ENCODE peak calls at places on chromosomes 5 and 9, in nine cellular contexts. X is A673, S is pancreas, H is A549, C is fibroblast of villous mesenchyme, W is neuronal stem cell, K is fibroblast of pulmonary artery, T is fibroblast of lung, P is adipocyte. M is an unnamed sample.

GRCh38 chr5:39691993-39692392 is 267.2 kb upstream of the DAB2 start:
- DNase-seq in X (no peak), S (no peak), H (no peak), C (no peak), W (no peak), K (no peak), T (no peak), P (no peak), M (no peak)

GRCh38 chr9:135228345-135228982 is 141.0 kb downstream of the OLFM1 start:
- DNase-seq in X (no peak), S (peak), H (no peak), C (no peak), W (no peak), K (no peak), T (no peak), P (no peak), M (no peak)

GRCh38 chr5:68088302-68088701 is 127.3 kb upstream of the PIK3R1 start:
- DNase-seq in X (no peak), S (no peak), H (no peak), C (peak), W (no peak), K (peak), T (peak), P (peak), M (no peak)

GRCh38 chr5:40834391-40834848 is 602 bp downstream of the RPL37 start:
- DNase-seq in X (no peak), S (no peak), H (no peak), C (peak), W (no peak), K (peak), T (peak), P (peak), M (peak)

GRCh38 chr5:19950897-19951296 is 37.1 kb downstream of the CDH18 start:
- DNase-seq in X (no peak), S (no peak), H (no peak), C (no peak), W (no peak), K (peak), T (peak), P (peak), M (no peak)

GRCh38 chr5:52987711-52988329 is 1.3 kb upstream of the ITGA2 start:
- DNase-seq in X (no peak), S (no peak), H (peak), C (no peak), W (no peak), K (peak), T (peak), P (no peak), M (no peak)

GRCh38 chr9:80885894-80886293 is 803.5 kb downstream of the TLE1 start:
- DNase-seq in X (peak), S (no peak), H (no peak), C (peak), W (no peak), K (no peak), T (no peak), P (no peak), M (no peak)

GRCh38 chr5:180070726-180071417 is 687 bp downstream of the RNF130 start:
- DNase-seq in X (peak), S (no peak), H (peak), C (peak), W (no peak), K (peak), T (peak), P (peak), M (peak)

GRCh38 chr5:167639213-167639612 is 652.2 kb upstream of the WWC1 start:
- DNase-seq in X (peak), S (no peak), H (no peak), C (peak), W (no peak), K (peak), T (peak), P (peak), M (no peak)

GRCh38 chr5:3595102-3595961 is at the start of gene IRX1:
- DNase-seq in X (no peak), S (no peak), H (no peak), C (no peak), W (no peak), K (no peak), T (peak), P (no peak), M (no peak)

GRCh38 chr9:116000748-116001329 is 152.8 kb upstream of the PAPPA start:
- DNase-seq in X (peak), S (no peak), H (no peak), C (no peak), W (no peak), K (peak), T (no peak), P (no peak), M (peak)

GRCh38 chr9:110986529-110986928 is 51.7 kb downstream of the LPAR1 start:
- DNase-seq in X (no peak), S (no peak), H (no peak), C (no peak), W (no peak), K (no peak), T (no peak), P (no peak), M (no peak)

GRCh38 chr5:103674739-103675138 is 112.2 kb upstream of the NUDT12 start:
- DNase-seq in X (no peak), S (no peak), H (no peak), C (no peak), W (no peak), K (peak), T (peak), P (peak), M (no peak)

GRCh38 chr9:33329117-33329563 is 38.8 kb downstream of the NFX1 start:
- DNase-seq in X (no peak), S (peak), H (peak), C (peak), W (no peak), K (peak), T (peak), P (peak), M (peak)

GRCh38 chr5:9278925-9279603 is 266.8 kb downstream of the SEMA5A start:
- DNase-seq in X (no peak), S (no peak), H (no peak), C (no peak), W (no peak), K (no peak), T (no peak), P (no peak), M (no peak)

GRCh38 chr5:93598997-93599371 is 16.0 kb downstream of the NR2F1 start:
- DNase-seq in X (no peak), S (no peak), H (no peak), C (no peak), W (no peak), K (no peak), T (no peak), P (no peak), M (no peak)

GRCh38 chr5:93601053-93601429 is 18.0 kb downstream of the NR2F1 start:
- DNase-seq in X (no peak), S (no peak), H (no peak), C (no peak), W (no peak), K (no peak), T (no peak), P (no peak), M (no peak)

GRCh38 chr5:93598141-93598996 is 15.3 kb downstream of the NR2F1 start:
- DNase-seq in X (no peak), S (no peak), H (no peak), C (no peak), W (no peak), K (no peak), T (peak), P (no peak), M (no peak)

GRCh38 chr5:93600409-93601052 is 17.5 kb downstream of the NR2F1 start:
- DNase-seq in X (no peak), S (no peak), H (no peak), C (peak), W (no peak), K (no peak), T (peak), P (no peak), M (no peak)

DNA sequence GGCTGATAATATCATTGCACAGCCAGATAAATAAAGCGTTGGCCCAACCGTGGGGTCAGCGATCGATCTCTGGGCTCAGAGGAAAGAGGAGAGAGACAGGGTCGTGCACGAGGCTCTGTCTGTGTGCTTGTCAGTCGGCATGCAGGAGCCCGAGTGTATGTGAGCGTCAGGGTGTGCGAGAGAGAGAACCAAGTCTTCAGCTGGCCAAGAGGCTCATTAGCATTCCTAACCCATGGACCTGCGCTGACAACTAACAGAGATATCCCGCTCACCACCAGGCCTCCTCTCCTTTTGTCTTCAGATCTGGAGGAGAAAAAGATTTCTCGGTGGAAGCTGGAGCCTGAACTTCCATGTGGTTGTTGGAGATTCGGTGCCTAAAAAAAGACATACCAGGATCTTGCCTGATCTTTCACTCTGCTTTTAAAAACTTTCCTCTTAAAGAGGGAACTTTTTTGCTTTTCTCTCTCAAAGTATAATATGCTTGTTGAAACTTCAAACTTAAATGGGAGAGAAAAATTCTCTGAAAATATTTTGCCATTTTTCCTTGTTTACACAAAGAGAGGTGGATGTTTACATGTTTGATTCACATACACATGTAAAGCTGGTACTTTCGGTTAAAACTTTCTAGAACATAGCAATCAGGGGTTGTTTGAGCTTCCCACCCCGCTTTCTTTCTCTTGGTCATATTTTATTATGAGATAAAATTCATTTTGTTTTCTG is 16.6 kb downstream of the NR2F1 start:
- DNase-seq in X (no peak), S (no peak), H (no peak), C (peak), W (no peak), K (no peak), T (peak), P (no peak), M (no peak)
- H3K4me3 ChIP-seq in X (no peak), S (no peak), H (no peak), C (peak), W (no peak), K (no peak), T (peak), P (no peak), M (no peak)

GRCh38 chr9:137045294-137046093 is 483 bp downstream of the NPDC1 start:
- DNase-seq in X (peak), S (no peak), H (no peak), C (peak), W (no peak), K (peak), T (peak), P (peak), M (no peak)

GRCh38 chr9:137044042-137044441 is 1.9 kb downstream of the NPDC1 start:
- DNase-seq in X (no peak), S (no peak), H (no peak), C (no peak), W (no peak), K (no peak), T (no peak), P (no peak), M (no peak)

GRCh38 chr9:137048655-137049543 is 2.9 kb upstream of the NPDC1 start:
- DNase-seq in X (peak), S (no peak), H (no peak), C (no peak), W (no peak), K (no peak), T (no peak), P (no peak), M (no peak)

GRCh38 chr9:137044502-137045177 is 1.3 kb downstream of the NPDC1 start:
- DNase-seq in X (no peak), S (peak), H (no peak), C (no peak), W (no peak), K (no peak), T (no peak), P (no peak), M (peak)

DNA sequence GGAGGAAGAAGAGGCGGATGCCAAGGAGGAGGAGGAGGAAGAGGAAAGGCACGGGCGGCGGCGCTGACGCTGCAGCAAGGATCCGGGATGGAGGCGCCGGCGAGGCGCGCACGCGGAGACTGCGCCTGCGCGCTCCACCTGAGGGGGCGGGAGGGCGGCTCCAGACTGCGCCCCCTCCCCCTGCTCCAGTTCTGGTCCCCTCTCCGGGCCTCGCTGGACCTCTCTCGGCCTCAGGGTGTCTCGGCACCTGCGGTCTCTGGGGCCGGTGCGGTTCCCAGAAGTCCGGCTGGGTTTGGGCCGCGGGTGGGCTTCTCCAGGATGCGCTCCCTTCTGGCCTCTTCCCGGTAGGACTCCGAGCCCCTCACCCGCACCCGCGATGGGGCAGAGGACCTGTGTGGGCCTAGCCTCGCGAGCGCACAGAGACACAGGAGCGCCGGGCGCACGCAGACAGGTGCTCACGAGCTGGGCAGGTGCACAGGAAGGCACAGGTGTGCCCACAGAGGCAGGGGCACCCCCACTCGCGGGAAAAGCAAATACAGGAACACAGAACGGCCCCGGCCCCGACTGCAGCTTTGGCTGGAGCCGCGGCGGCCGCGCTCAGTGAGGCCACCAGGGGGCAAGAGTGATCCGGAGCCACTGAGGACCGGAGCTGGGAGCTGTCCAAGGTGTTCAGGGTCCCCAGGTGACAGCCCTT is at the start of gene NPDC1:
- DNase-seq in X (peak), S (peak), H (peak), C (peak), W (peak), K (peak), T (peak), P (peak), M (peak)
- H3K4me3 ChIP-seq in X (peak), S (peak), H (peak), C (peak), W (peak), K (peak), T (peak), P (peak), M (peak)

DNA sequence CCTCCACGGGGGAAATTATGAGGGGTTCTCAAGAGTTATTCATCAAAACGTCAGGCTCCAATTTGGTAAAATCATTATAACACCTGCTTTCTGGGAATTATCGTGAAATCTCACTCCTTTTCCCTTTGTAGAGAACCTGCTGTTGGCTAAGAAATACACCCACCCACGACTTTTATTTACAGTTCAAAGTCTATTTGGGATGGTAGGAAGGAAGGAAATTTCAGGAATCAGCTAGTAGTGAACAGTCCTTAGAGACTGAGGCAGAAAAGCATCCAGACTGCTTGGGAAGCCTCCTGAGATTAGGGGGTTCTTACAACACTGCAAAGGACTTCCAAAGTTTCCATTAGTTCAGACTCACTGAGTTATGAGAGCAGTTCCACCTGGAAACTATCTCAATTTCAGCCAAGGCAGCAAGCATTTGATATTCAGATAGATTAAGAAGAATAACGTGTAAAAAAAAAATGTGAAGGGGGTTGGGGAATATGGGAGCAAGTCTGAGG is 9.4 kb upstream of the SPDL1 start:
- DNase-seq in X (no peak), S (no peak), H (no peak), C (no peak), W (no peak), K (no peak), T (no peak), P (no peak), M (no peak)
- H3K4me3 ChIP-seq in X (no peak), S (no peak), H (no peak), C (no peak), W (no peak), K (no peak), T (no peak), P (no peak), M (no peak)

GRCh38 chr5:177508837-177509236 is 789 bp downstream of the DOK3 start:
- DNase-seq in X (no peak), S (no peak), H (no peak), C (no peak), W (no peak), K (no peak), T (no peak), P (no peak), M (no peak)
- H3K4me3 ChIP-seq in X (no peak), S (no peak), H (no peak), C (no peak), W (no peak), K (no peak), T (no peak), P (no peak), M (peak)

GRCh38 chr9:89143266-89143665 is 35.4 kb downstream of the SHC3 start:
- DNase-seq in X (no peak), S (no peak), H (no peak), C (no peak), W (no peak), K (no peak), T (no peak), P (no peak), M (no peak)

GRCh38 chr9:89149726-89150125 is 28.9 kb downstream of the SHC3 start:
- DNase-seq in X (no peak), S (no peak), H (peak), C (no peak), W (no peak), K (peak), T (peak), P (peak), M (no peak)

GRCh38 chr9:89144242-89144641 is 34.4 kb downstream of the SHC3 start:
- DNase-seq in X (no peak), S (no peak), H (no peak), C (no peak), W (no peak), K (no peak), T (peak), P (no peak), M (no peak)

GRCh38 chr9:89139450-89139849 is 39.2 kb downstream of the SHC3 start:
- DNase-seq in X (no peak), S (no peak), H (no peak), C (no peak), W (no peak), K (peak), T (peak), P (peak), M (no peak)

DNA sequence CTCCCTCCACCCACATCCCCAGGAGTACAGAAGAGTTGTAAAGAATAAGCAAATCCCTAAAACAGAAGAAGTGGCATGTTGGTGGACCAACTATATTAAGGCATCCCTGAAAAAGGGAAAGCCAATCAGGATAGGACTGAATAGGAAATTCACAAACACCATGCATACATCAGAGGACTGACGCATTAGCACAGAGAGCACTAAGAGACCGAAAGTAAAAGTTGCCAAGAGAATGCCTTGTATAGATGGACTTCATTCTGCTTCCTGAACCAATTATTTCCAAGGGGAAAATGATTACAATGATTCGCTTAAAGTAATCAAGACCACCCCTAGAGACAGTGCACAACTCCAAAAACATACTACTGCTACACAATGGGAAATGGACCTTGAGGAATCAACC is 33.5 kb downstream of the SHC3 start:
- DNase-seq in X (no peak), S (no peak), H (no peak), C (no peak), W (no peak), K (no peak), T (peak), P (no peak), M (no peak)
- H3K4me3 ChIP-seq in X (no peak), S (no peak), H (no peak), C (no peak), W (no peak), K (no peak), T (peak), P (peak), M (no peak)

GRCh38 chr5:56760723-56761122 is 54.6 kb upstream of the MAP3K1 start:
- DNase-seq in X (no peak), S (no peak), H (no peak), C (no peak), W (peak), K (peak), T (no peak), P (no peak), M (no peak)

GRCh38 chr5:56759521-56759920 is 55.8 kb upstream of the MAP3K1 start:
- DNase-seq in X (no peak), S (peak), H (no peak), C (no peak), W (no peak), K (no peak), T (no peak), P (no peak), M (peak)

GRCh38 chr5:56763182-56763581 is 52.2 kb upstream of the MAP3K1 start:
- DNase-seq in X (no peak), S (no peak), H (no peak), C (no peak), W (no peak), K (no peak), T (no peak), P (no peak), M (no peak)

GRCh38 chr5:56763711-56764466 is 51.5 kb upstream of the MAP3K1 start:
- DNase-seq in X (peak), S (no peak), H (no peak), C (peak), W (no peak), K (peak), T (peak), P (peak), M (no peak)

GRCh38 chr5:56761486-56761885 is 53.9 kb upstream of the MAP3K1 start:
- DNase-seq in X (no peak), S (no peak), H (no peak), C (no peak), W (no peak), K (no peak), T (no peak), P (no peak), M (no peak)
- H3K4me3 ChIP-seq in X (no peak), S (no peak), H (no peak), C (no peak), W (no peak), K (no peak), T (no peak), P (no peak), M (no peak)

GRCh38 chr5:132253008-132253441 is 4.5 kb upstream of the PDLIM4 start:
- DNase-seq in X (no peak), S (no peak), H (no peak), C (no peak), W (no peak), K (no peak), T (no peak), P (no peak), M (no peak)

GRCh38 chr5:132253452-132254320 is 3.8 kb upstream of the PDLIM4 start:
- DNase-seq in X (no peak), S (no peak), H (no peak), C (no peak), W (no peak), K (no peak), T (no peak), P (no peak), M (no peak)

GRCh38 chr5:132246806-132247205 is 10.7 kb upstream of the PDLIM4 start:
- DNase-seq in X (no peak), S (no peak), H (no peak), C (no peak), W (no peak), K (no peak), T (no peak), P (no peak), M (no peak)

GRCh38 chr5:132251220-132251725 is 6.2 kb upstream of the PDLIM4 start:
- DNase-seq in X (no peak), S (no peak), H (no peak), C (no peak), W (no peak), K (peak), T (peak), P (no peak), M (no peak)

DNA sequence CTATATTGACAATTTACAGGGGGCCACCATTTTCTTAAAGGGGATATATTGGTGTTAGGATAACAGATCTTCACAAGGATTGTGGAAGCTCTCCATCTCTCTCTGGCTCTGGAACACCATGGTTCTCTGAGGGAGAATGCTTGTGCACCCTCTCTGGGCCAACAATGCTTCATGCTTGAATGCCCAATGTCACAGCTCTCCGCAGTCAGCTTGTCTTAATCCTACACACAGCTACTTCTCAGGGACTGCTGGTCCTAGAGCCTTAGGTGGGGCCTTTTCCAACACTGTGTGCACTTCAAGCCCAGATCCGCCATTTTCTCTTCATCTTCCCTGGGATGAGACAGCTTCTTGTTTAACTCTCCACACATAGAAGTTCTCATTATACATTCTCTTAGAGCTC is 6.9 kb upstream of the PDLIM4 start:
- DNase-seq in X (no peak), S (no peak), H (no peak), C (no peak), W (no peak), K (no peak), T (no peak), P (no peak), M (no peak)
- H3K4me3 ChIP-seq in X (no peak), S (no peak), H (no peak), C (no peak), W (no peak), K (no peak), T (no peak), P (no peak), M (no peak)

M was measured in stomach.